ENCODE peak calls at places on chromosomes 3 and 15, in nine cellular contexts. One of them, this sample, is unnamed.
A peak's percentile ranks its signal among the peaks of the same experiment; 100 is the strongest.

GRCh38 chr3:103440539-103441113 is 1005.8 kb downstream of the ZPLD1 start:
- DNase-seq in neural progenitor cell: peak; percentile 5
- DNase-seq in upper lobe of right lung: no peak
- DNase-seq in mucosa of descending colon: no peak
- DNase-seq in lower lobe of right lung: no peak
- DNase-seq in astrocyte: peak; percentile 44
- DNase-seq in fibroblast of lung: peak; percentile 5
- DNase-seq in stomach: no peak
- DNase-seq in lung: no peak
- DNase-seq in this sample: no peak

GRCh38 chr15:67049351-67050044 is 15.9 kb upstream of the SMAD3 start:
- DNase-seq in astrocyte: peak; percentile 96
- DNase-seq in neural progenitor cell: no peak
- DNase-seq in lower lobe of right lung: no peak
- DNase-seq in mucosa of descending colon: no peak
- DNase-seq in lung: no peak
- DNase-seq in fibroblast of lung: no peak
- DNase-seq in upper lobe of right lung: no peak
- DNase-seq in stomach: no peak
- DNase-seq in this sample: no peak

GRCh38 chr15:74365619-74366445 is 1.6 kb downstream of the CYP11A1 start:
- DNase-seq in stomach: no peak
- DNase-seq in astrocyte: no peak
- DNase-seq in upper lobe of right lung: peak; percentile 77
- DNase-seq in fibroblast of lung: peak; percentile 55
- DNase-seq in mucosa of descending colon: no peak
- DNase-seq in neural progenitor cell: peak; percentile 78
- DNase-seq in lung: no peak
- DNase-seq in lower lobe of right lung: peak; percentile 58
- DNase-seq in this sample: peak; percentile 77

GRCh38 chr15:85800460-85801123 is 5.9 kb upstream of the KLHL25 start:
- DNase-seq in lower lobe of right lung: peak; percentile 68
- DNase-seq in upper lobe of right lung: peak; percentile 77
- DNase-seq in neural progenitor cell: no peak
- DNase-seq in fibroblast of lung: peak; percentile 47
- DNase-seq in stomach: peak; percentile 91
- DNase-seq in lung: peak; percentile 80
- DNase-seq in astrocyte: peak; percentile 55
- DNase-seq in mucosa of descending colon: peak; percentile 85
- DNase-seq in this sample: no peak

GRCh38 chr3:32401541-32402052 is 9.9 kb downstream of the CMTM7 start:
- DNase-seq in neural progenitor cell: peak; percentile 90
- DNase-seq in upper lobe of right lung: peak; percentile 87
- DNase-seq in fibroblast of lung: peak; percentile 70
- DNase-seq in lower lobe of right lung: peak; percentile 82
- DNase-seq in lung: peak; percentile 73
- DNase-seq in astrocyte: peak; percentile 71
- DNase-seq in mucosa of descending colon: peak; percentile 85
- DNase-seq in stomach: peak; percentile 74
- DNase-seq in this sample: peak; percentile 84

GRCh38 chr15:89502867-89503595 is 6.6 kb upstream of the RHCG start:
- DNase-seq in stomach: no peak
- DNase-seq in upper lobe of right lung: no peak
- DNase-seq in mucosa of descending colon: no peak
- DNase-seq in lung: no peak
- DNase-seq in neural progenitor cell: no peak
- DNase-seq in fibroblast of lung: no peak
- DNase-seq in lower lobe of right lung: no peak
- DNase-seq in astrocyte: no peak
- DNase-seq in this sample: no peak

GRCh38 chr3:46297658-46298423 is 55.6 kb downstream of the CCR3 start:
- DNase-seq in upper lobe of right lung: no peak
- DNase-seq in neural progenitor cell: no peak
- DNase-seq in fibroblast of lung: no peak
- DNase-seq in lower lobe of right lung: no peak
- DNase-seq in lung: no peak
- DNase-seq in mucosa of descending colon: no peak
- DNase-seq in stomach: no peak
- DNase-seq in astrocyte: no peak
- DNase-seq in this sample: no peak

GRCh38 chr3:129305592-129306091 is 27.0 kb downstream of the HMCES start:
- DNase-seq in fibroblast of lung: peak; percentile 79
- DNase-seq in lower lobe of right lung: peak; percentile 94
- DNase-seq in astrocyte: peak; percentile 89
- DNase-seq in lung: peak; percentile 96
- DNase-seq in neural progenitor cell: peak; percentile 98
- DNase-seq in mucosa of descending colon: peak; percentile 80
- DNase-seq in upper lobe of right lung: peak; percentile 95
- DNase-seq in stomach: peak; percentile 85
- DNase-seq in this sample: peak; percentile 91

GRCh38 chr3:9911863-9912262 is 5.0 kb upstream of the IL17RC start:
- DNase-seq in neural progenitor cell: no peak
- DNase-seq in astrocyte: no peak
- DNase-seq in upper lobe of right lung: no peak
- DNase-seq in mucosa of descending colon: no peak
- DNase-seq in stomach: no peak
- DNase-seq in lung: no peak
- DNase-seq in lower lobe of right lung: no peak
- DNase-seq in fibroblast of lung: no peak
- DNase-seq in this sample: no peak

GRCh38 chr15:64460737-64461576 is 579 bp downstream of the ZNF609 start:
- DNase-seq in upper lobe of right lung: no peak
- DNase-seq in mucosa of descending colon: peak; percentile 62
- DNase-seq in stomach: no peak
- DNase-seq in neural progenitor cell: peak; percentile 56
- DNase-seq in lung: peak; percentile 32
- DNase-seq in astrocyte: peak; percentile 74
- DNase-seq in lower lobe of right lung: no peak
- DNase-seq in fibroblast of lung: peak; percentile 85
- DNase-seq in this sample: peak; percentile 37

GRCh38 chr3:14785207-14786155 is 33.3 kb upstream of the FGD5 start:
- DNase-seq in mucosa of descending colon: no peak
- DNase-seq in fibroblast of lung: no peak
- DNase-seq in lower lobe of right lung: no peak
- DNase-seq in neural progenitor cell: no peak
- DNase-seq in stomach: no peak
- DNase-seq in upper lobe of right lung: peak; percentile 53
- DNase-seq in astrocyte: no peak
- DNase-seq in lung: no peak
- DNase-seq in this sample: no peak

GRCh38 chr15:31842532-31843195 is 187.7 kb upstream of the CHRNA7 start:
- DNase-seq in lower lobe of right lung: no peak
- DNase-seq in lung: no peak
- DNase-seq in astrocyte: no peak
- DNase-seq in neural progenitor cell: no peak
- DNase-seq in fibroblast of lung: no peak
- DNase-seq in upper lobe of right lung: no peak
- DNase-seq in stomach: no peak
- DNase-seq in mucosa of descending colon: no peak
- DNase-seq in this sample: no peak

GRCh38 chr3:169147246-169148008 is 516.1 kb downstream of the MECOM start:
- DNase-seq in stomach: peak; percentile 52
- DNase-seq in lung: peak; percentile 62
- DNase-seq in fibroblast of lung: peak; percentile 86
- DNase-seq in mucosa of descending colon: peak; percentile 64
- DNase-seq in lower lobe of right lung: peak; percentile 56
- DNase-seq in upper lobe of right lung: peak; percentile 68
- DNase-seq in neural progenitor cell: peak; percentile 94
- DNase-seq in astrocyte: peak; percentile 75
- DNase-seq in this sample: no peak

DNA sequence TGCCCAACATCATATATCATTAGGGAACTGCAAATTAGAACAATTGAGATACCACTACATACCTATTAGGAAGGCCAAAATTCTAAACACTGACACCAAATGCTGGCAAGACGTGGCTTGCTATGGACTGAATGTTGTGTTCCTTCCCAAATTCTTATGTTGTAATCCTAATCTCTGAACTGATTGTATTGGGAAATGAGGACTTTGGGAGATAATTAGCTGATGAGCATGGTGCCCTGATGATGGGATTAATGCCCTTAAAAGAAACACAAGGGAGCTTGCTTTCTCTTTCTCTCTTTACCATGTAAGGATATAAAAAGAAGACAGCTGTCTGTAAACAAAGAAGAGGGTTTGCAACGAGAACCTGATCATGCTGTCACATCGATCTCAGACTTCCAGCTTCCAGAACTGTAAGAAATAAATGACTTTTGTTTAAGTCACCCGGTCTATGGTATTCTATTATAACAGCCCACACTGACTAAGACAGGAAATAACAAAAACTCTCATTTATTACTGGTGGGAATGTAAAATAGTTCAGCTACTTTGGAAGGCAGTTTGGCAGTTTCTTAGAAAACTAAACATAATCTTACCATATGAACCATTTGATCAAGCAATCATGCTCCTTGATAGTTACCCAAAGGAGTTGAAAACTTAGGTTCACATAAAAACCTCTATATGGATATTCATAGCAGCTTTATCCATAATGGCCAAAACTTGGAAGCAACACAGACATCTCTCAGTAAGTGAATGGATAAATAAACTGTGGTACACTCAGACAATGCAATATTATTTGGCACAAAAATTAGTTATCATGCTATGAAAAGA is 458.3 kb upstream of the CBLB start:
- DNase-seq in astrocyte: peak; percentile 77
- DNase-seq in fibroblast of lung: peak; percentile 49
- DNase-seq in lower lobe of right lung: no peak
- DNase-seq in mucosa of descending colon: no peak
- DNase-seq in upper lobe of right lung: no peak
- DNase-seq in lung: no peak
- DNase-seq in stomach: no peak
- DNase-seq in neural progenitor cell: peak; percentile 61
- DNase-seq in this sample: no peak
- H3K4me1 ChIP-seq in astrocyte: no peaks in the 10 kb centered on the region
- H3K4me1 ChIP-seq in fibroblast of lung: peaks cover 4% of the 10 kb centered on the region
- H3K4me1 ChIP-seq in lower lobe of right lung: no peaks in the 10 kb centered on the region
- H3K4me1 ChIP-seq in mucosa of descending colon: no peaks in the 10 kb centered on the region
- H3K4me1 ChIP-seq in upper lobe of right lung: no peaks in the 10 kb centered on the region
- H3K4me1 ChIP-seq in lung: no peaks in the 10 kb centered on the region
- H3K4me1 ChIP-seq in stomach: no peaks in the 10 kb centered on the region
- H3K4me1 ChIP-seq in neural progenitor cell: peaks cover 33% of the 10 kb centered on the region
- H3K4me1 ChIP-seq in this sample: no peaks in the 10 kb centered on the region

GRCh38 chr3:123684636-123685035 is 99.8 kb upstream of the HACD2 start:
- DNase-seq in stomach: no peak
- DNase-seq in fibroblast of lung: no peak
- DNase-seq in lung: no peak
- DNase-seq in upper lobe of right lung: no peak
- DNase-seq in neural progenitor cell: no peak
- DNase-seq in astrocyte: no peak
- DNase-seq in lower lobe of right lung: no peak
- DNase-seq in mucosa of descending colon: no peak
- DNase-seq in this sample: no peak
- H3K4me1 ChIP-seq in stomach: no peaks in the 10 kb centered on the region
- H3K4me1 ChIP-seq in fibroblast of lung: peaks cover 24% of the 10 kb centered on the region
- H3K4me1 ChIP-seq in lung: no peaks in the 10 kb centered on the region
- H3K4me1 ChIP-seq in upper lobe of right lung: peaks cover 24% of the 10 kb centered on the region
- H3K4me1 ChIP-seq in neural progenitor cell: peaks cover 15% of the 10 kb centered on the region
- H3K4me1 ChIP-seq in astrocyte: peaks cover 31% of the 10 kb centered on the region
- H3K4me1 ChIP-seq in lower lobe of right lung: peaks cover 23% of the 10 kb centered on the region
- H3K4me1 ChIP-seq in mucosa of descending colon: peaks cover 3% of the 10 kb centered on the region
- H3K4me1 ChIP-seq in this sample: peaks cover 10% of the 10 kb centered on the region

DNA sequence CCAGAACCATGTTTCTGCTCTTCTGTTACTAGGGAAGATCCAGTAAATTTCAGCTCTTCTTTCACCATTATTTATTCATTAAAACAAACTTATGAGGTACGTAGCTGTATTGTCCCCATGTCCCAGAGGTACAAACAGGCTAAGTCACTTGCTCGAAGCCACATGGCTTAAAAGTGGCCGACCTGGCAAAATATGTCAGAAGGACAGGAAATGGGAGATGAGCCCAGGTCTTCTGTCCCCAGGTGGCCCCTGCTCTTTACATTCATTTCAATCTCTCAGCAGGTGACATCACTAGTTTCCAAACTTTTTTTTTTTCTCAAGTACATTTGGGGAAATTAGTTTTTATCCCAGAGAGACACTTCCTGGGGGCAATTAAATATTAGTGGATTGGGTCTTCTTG is 34.1 kb upstream of the LPP start:
- DNase-seq in astrocyte: no peak
- DNase-seq in lung: no peak
- DNase-seq in upper lobe of right lung: no peak
- DNase-seq in lower lobe of right lung: no peak
- DNase-seq in mucosa of descending colon: no peak
- DNase-seq in neural progenitor cell: no peak
- DNase-seq in stomach: no peak
- DNase-seq in fibroblast of lung: no peak
- DNase-seq in this sample: no peak
- H3K4me1 ChIP-seq in astrocyte: no peaks in the 10 kb centered on the region
- H3K4me1 ChIP-seq in lung: no peaks in the 10 kb centered on the region
- H3K4me1 ChIP-seq in upper lobe of right lung: no peaks in the 10 kb centered on the region
- H3K4me1 ChIP-seq in lower lobe of right lung: no peaks in the 10 kb centered on the region
- H3K4me1 ChIP-seq in mucosa of descending colon: peaks cover 19% of the 10 kb centered on the region
- H3K4me1 ChIP-seq in neural progenitor cell: peaks cover 11% of the 10 kb centered on the region
- H3K4me1 ChIP-seq in stomach: no peaks in the 10 kb centered on the region
- H3K4me1 ChIP-seq in fibroblast of lung: no peaks in the 10 kb centered on the region
- H3K4me1 ChIP-seq in this sample: no peaks in the 10 kb centered on the region

DNA sequence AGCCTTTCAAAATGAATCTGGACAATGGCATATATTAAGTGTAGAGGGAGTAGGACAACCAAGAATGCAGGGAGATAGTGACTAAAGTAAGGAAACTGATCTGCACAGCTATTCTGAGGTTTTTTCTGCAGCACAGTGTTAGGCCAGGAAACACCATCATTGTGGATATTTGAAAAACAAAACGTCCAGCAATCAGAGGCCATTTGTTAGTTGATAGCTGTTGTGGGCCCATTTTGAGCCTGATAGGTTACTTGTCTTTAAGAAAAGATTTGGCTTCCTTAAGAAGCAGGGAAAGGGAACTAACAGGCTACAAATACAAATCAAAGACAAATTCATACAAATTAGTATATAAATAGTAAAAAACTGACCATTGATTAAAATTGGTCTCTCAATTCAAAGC is 375.8 kb upstream of the ARL6 start:
- DNase-seq in lower lobe of right lung: no peak
- DNase-seq in astrocyte: no peak
- DNase-seq in stomach: no peak
- DNase-seq in neural progenitor cell: no peak
- DNase-seq in lung: no peak
- DNase-seq in mucosa of descending colon: no peak
- DNase-seq in upper lobe of right lung: no peak
- DNase-seq in fibroblast of lung: no peak
- DNase-seq in this sample: no peak
- H3K4me1 ChIP-seq in lower lobe of right lung: no peaks in the 10 kb centered on the region
- H3K4me1 ChIP-seq in astrocyte: no peaks in the 10 kb centered on the region
- H3K4me1 ChIP-seq in stomach: no peaks in the 10 kb centered on the region
- H3K4me1 ChIP-seq in neural progenitor cell: no peaks in the 10 kb centered on the region
- H3K4me1 ChIP-seq in lung: no peaks in the 10 kb centered on the region
- H3K4me1 ChIP-seq in mucosa of descending colon: no peaks in the 10 kb centered on the region
- H3K4me1 ChIP-seq in upper lobe of right lung: no peaks in the 10 kb centered on the region
- H3K4me1 ChIP-seq in fibroblast of lung: no peaks in the 10 kb centered on the region
- H3K4me1 ChIP-seq in this sample: no peaks in the 10 kb centered on the region

GRCh38 chr15:39188314-39188713 is 392.6 kb upstream of the THBS1 start:
- DNase-seq in fibroblast of lung: no peak
- DNase-seq in stomach: no peak
- DNase-seq in lung: no peak
- DNase-seq in lower lobe of right lung: no peak
- DNase-seq in neural progenitor cell: no peak
- DNase-seq in upper lobe of right lung: no peak
- DNase-seq in astrocyte: peak; percentile 32
- DNase-seq in mucosa of descending colon: no peak
- DNase-seq in this sample: no peak
- H3K4me1 ChIP-seq in fibroblast of lung: peaks cover 3% of the 10 kb centered on the region
- H3K4me1 ChIP-seq in stomach: no peaks in the 10 kb centered on the region
- H3K4me1 ChIP-seq in lung: no peaks in the 10 kb centered on the region
- H3K4me1 ChIP-seq in lower lobe of right lung: no peaks in the 10 kb centered on the region
- H3K4me1 ChIP-seq in neural progenitor cell: no peaks in the 10 kb centered on the region
- H3K4me1 ChIP-seq in upper lobe of right lung: no peaks in the 10 kb centered on the region
- H3K4me1 ChIP-seq in astrocyte: peaks cover 19% of the 10 kb centered on the region
- H3K4me1 ChIP-seq in mucosa of descending colon: no peaks in the 10 kb centered on the region
- H3K4me1 ChIP-seq in this sample: peaks cover 3% of the 10 kb centered on the region